ENCODE peak calls at places on chromosomes 4 and X, in ten cellular contexts. One of them, this sample, is unnamed.

GRCh38 chr4:25814323-25814722 is 48.5 kb downstream of the SEL1L3 start:
- DNase-seq in HL-60: no peak
- DNase-seq in mammary epithelial cell: peak; percentile 49
- DNase-seq in H1: no peak
- DNase-seq in AG04450: no peak
- DNase-seq in psoas muscle: peak; percentile 57
- DNase-seq in thyroid gland: no peak
- DNase-seq in prostate gland: peak; percentile 20
- DNase-seq in astrocyte of the spinal cord: peak; percentile 72
- DNase-seq in left lung: peak; percentile 59
- DNase-seq in this sample: no peak

GRCh38 chr4:183142566-183143545 is 43.8 kb downstream of the WWC2 start:
- DNase-seq in HL-60: no peak
- DNase-seq in mammary epithelial cell: peak; percentile 78
- DNase-seq in H1: no peak
- DNase-seq in AG04450: no peak
- DNase-seq in psoas muscle: peak; percentile 67
- DNase-seq in thyroid gland: peak; percentile 70
- DNase-seq in prostate gland: peak; percentile 36
- DNase-seq in astrocyte of the spinal cord: peak; percentile 55
- DNase-seq in left lung: peak; percentile 41
- DNase-seq in this sample: no peak

GRCh38 chr4:41174444-41174843 is 39.9 kb downstream of the APBB2 start:
- DNase-seq in HL-60: no peak
- DNase-seq in mammary epithelial cell: peak; percentile 51
- DNase-seq in H1: no peak
- DNase-seq in AG04450: no peak
- DNase-seq in psoas muscle: no peak
- DNase-seq in thyroid gland: no peak
- DNase-seq in prostate gland: no peak
- DNase-seq in astrocyte of the spinal cord: no peak
- DNase-seq in left lung: no peak
- DNase-seq in this sample: no peak

GRCh38 chrX:39012561-39013209 is 211.4 kb downstream of the MID1IP1 start:
- DNase-seq in HL-60: no peak
- DNase-seq in mammary epithelial cell: no peak
- DNase-seq in H1: no peak
- DNase-seq in AG04450: no peak
- DNase-seq in psoas muscle: no peak
- DNase-seq in thyroid gland: no peak
- DNase-seq in prostate gland: no peak
- DNase-seq in astrocyte of the spinal cord: no peak
- DNase-seq in left lung: no peak
- DNase-seq in this sample: peak; percentile 7

GRCh38 chr4:152512483-152512882 is 23.4 kb downstream of the FBXW7 start:
- DNase-seq in HL-60: no peak
- DNase-seq in mammary epithelial cell: no peak
- DNase-seq in H1: no peak
- DNase-seq in AG04450: no peak
- DNase-seq in psoas muscle: no peak
- DNase-seq in thyroid gland: no peak
- DNase-seq in prostate gland: no peak
- DNase-seq in astrocyte of the spinal cord: no peak
- DNase-seq in left lung: no peak
- DNase-seq in this sample: no peak

GRCh38 chr4:182015893-182016292 is 227.3 kb upstream of the TENM3 start:
- DNase-seq in HL-60: no peak
- DNase-seq in mammary epithelial cell: peak; percentile 37
- DNase-seq in H1: no peak
- DNase-seq in AG04450: no peak
- DNase-seq in psoas muscle: no peak
- DNase-seq in thyroid gland: no peak
- DNase-seq in prostate gland: no peak
- DNase-seq in astrocyte of the spinal cord: peak; percentile 43
- DNase-seq in left lung: no peak
- DNase-seq in this sample: no peak

GRCh38 chr4:20883231-20883630 is 183.0 kb downstream of the PACRGL start:
- DNase-seq in HL-60: no peak
- DNase-seq in mammary epithelial cell: no peak
- DNase-seq in H1: no peak
- DNase-seq in AG04450: no peak
- DNase-seq in psoas muscle: no peak
- DNase-seq in thyroid gland: no peak
- DNase-seq in prostate gland: no peak
- DNase-seq in astrocyte of the spinal cord: no peak
- DNase-seq in left lung: no peak
- DNase-seq in this sample: peak; percentile 32

GRCh38 chrX:119755981-119756533 is 2.3 kb upstream of the SOWAHD start:
- DNase-seq in HL-60: peak; percentile 87
- DNase-seq in mammary epithelial cell: no peak
- DNase-seq in H1: no peak
- DNase-seq in AG04450: peak; percentile 29
- DNase-seq in psoas muscle: no peak
- DNase-seq in thyroid gland: no peak
- DNase-seq in prostate gland: no peak
- DNase-seq in astrocyte of the spinal cord: no peak
- DNase-seq in left lung: peak; percentile 34
- DNase-seq in this sample: no peak

GRCh38 chr4:185134176-185134869 is 8.7 kb upstream of the SLC25A4 start:
- DNase-seq in HL-60: peak; percentile 18
- DNase-seq in mammary epithelial cell: peak; percentile 35
- DNase-seq in H1: no peak
- DNase-seq in AG04450: peak; percentile 30
- DNase-seq in psoas muscle: no peak
- DNase-seq in thyroid gland: no peak
- DNase-seq in prostate gland: peak; percentile 28
- DNase-seq in astrocyte of the spinal cord: peak; percentile 63
- DNase-seq in left lung: no peak
- DNase-seq in this sample: no peak

GRCh38 chr4:55297346-55297745 is 48.7 kb upstream of the SRD5A3 start:
- DNase-seq in HL-60: no peak
- DNase-seq in mammary epithelial cell: peak; percentile 57
- DNase-seq in H1: no peak
- DNase-seq in AG04450: no peak
- DNase-seq in psoas muscle: no peak
- DNase-seq in thyroid gland: no peak
- DNase-seq in prostate gland: no peak
- DNase-seq in astrocyte of the spinal cord: peak; percentile 31
- DNase-seq in left lung: no peak
- DNase-seq in this sample: no peak

GRCh38 chr4:174012135-174012923 is 271.1 kb downstream of the FBXO8 start:
- DNase-seq in HL-60: no peak
- DNase-seq in mammary epithelial cell: no peak
- DNase-seq in H1: no peak
- DNase-seq in AG04450: no peak
- DNase-seq in psoas muscle: no peak
- DNase-seq in thyroid gland: no peak
- DNase-seq in prostate gland: no peak
- DNase-seq in astrocyte of the spinal cord: no peak
- DNase-seq in left lung: no peak
- DNase-seq in this sample: no peak

DNA sequence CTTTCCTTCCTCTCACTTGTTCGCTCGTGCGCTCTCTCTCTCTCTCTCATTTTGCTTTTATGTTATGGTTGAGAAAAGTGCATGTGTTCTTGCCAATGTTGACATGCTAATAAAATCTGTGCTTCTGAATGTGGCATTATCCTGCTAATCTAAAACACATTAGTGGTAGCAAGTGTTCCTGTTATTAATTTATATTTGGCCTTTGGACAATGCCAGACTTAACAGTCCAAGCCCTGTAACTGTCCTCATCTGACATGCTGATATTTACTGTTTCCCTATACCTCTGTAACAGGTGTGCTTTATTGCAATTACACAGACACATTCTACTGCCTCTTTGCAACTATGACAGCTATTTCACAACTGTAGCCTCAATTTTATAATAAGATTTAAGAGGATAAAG is 2.7 kb downstream of the PPARGC1A start:
- DNase-seq in HL-60: no peak
- DNase-seq in mammary epithelial cell: no peak
- DNase-seq in H1: no peak
- DNase-seq in AG04450: no peak
- DNase-seq in psoas muscle: no peak
- DNase-seq in thyroid gland: no peak
- DNase-seq in prostate gland: no peak
- DNase-seq in astrocyte of the spinal cord: no peak
- DNase-seq in left lung: no peak
- DNase-seq in this sample: no peak
- H3K4me3 ChIP-seq in HL-60: no peak overlapping the region
- H3K4me3 ChIP-seq in mammary epithelial cell: no peak overlapping the region
- H3K4me3 ChIP-seq in H1: no peak overlapping the region
- H3K4me3 ChIP-seq in AG04450: no peak overlapping the region
- H3K4me3 ChIP-seq in psoas muscle: peak overlapping the region; percentile 76
- H3K4me3 ChIP-seq in thyroid gland: no peak overlapping the region
- H3K4me3 ChIP-seq in prostate gland: no peak overlapping the region
- H3K4me3 ChIP-seq in astrocyte of the spinal cord: no peak overlapping the region
- H3K4me3 ChIP-seq in left lung: no peak overlapping the region
- H3K4me3 ChIP-seq in this sample: no peak overlapping the region

DNA sequence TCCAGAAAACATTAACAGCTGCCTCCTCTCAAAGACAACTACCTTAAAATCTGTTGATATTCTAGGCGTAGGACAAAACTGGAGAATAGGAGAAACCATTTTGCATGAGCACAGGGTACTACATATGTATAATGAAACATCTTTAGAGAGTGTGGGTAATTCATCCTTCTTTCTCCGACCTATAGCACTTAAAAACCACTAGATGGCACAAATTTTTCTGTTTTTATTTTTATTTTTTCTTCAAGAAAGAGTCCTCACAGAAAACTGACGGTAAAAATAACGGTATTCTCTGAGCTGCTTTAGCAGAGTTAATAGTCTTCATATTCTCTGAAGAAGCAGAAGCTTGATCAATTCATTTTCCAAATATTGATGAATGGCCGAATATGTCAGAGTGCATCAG is 14.6 kb downstream of the SMIM31 start:
- DNase-seq in HL-60: no peak
- DNase-seq in mammary epithelial cell: no peak
- DNase-seq in H1: no peak
- DNase-seq in AG04450: no peak
- DNase-seq in psoas muscle: no peak
- DNase-seq in thyroid gland: no peak
- DNase-seq in prostate gland: no peak
- DNase-seq in astrocyte of the spinal cord: peak; percentile 16
- DNase-seq in left lung: no peak
- DNase-seq in this sample: no peak
- TF ChIP-seq CTCF in HL-60: peak; percentile 1
- TF ChIP-seq CTCF in mammary epithelial cell: peak; percentile 35
- TF ChIP-seq CTCF in H1: peak; percentile 10
- TF ChIP-seq CTCF in AG04450: peak; percentile 32
- TF ChIP-seq CTCF in psoas muscle: no peak
- TF ChIP-seq CTCF in thyroid gland: no peak
- TF ChIP-seq CTCF in prostate gland: no peak
- TF ChIP-seq CTCF in astrocyte of the spinal cord: peak; percentile 52
- TF ChIP-seq CTCF in left lung: no peak
- TF ChIP-seq CTCF in this sample: peak; percentile 33

GRCh38 chrX:53071604-53072417 is 10.4 kb upstream of the TSPYL2 start:
- DNase-seq in HL-60: peak; percentile 67
- DNase-seq in mammary epithelial cell: peak; percentile 64
- DNase-seq in H1: no peak
- DNase-seq in AG04450: no peak
- DNase-seq in psoas muscle: peak; percentile 87
- DNase-seq in thyroid gland: peak; percentile 82
- DNase-seq in prostate gland: peak; percentile 74
- DNase-seq in astrocyte of the spinal cord: peak; percentile 52
- DNase-seq in left lung: no peak
- DNase-seq in this sample: peak; percentile 63
- H3K4me3 ChIP-seq in HL-60: peak overlapping the region; percentile 60
- H3K4me3 ChIP-seq in mammary epithelial cell: peak overlapping the region; percentile 36
- H3K4me3 ChIP-seq in H1: peak overlapping the region; percentile 44
- H3K4me3 ChIP-seq in AG04450: peak overlapping the region; percentile 22
- H3K4me3 ChIP-seq in psoas muscle: peak overlapping the region; percentile 38
- H3K4me3 ChIP-seq in thyroid gland: no peak overlapping the region
- H3K4me3 ChIP-seq in prostate gland: peak overlapping the region; percentile 16
- H3K4me3 ChIP-seq in astrocyte of the spinal cord: peak overlapping the region; percentile 14
- H3K4me3 ChIP-seq in left lung: peak overlapping the region; percentile 31
- H3K4me3 ChIP-seq in this sample: peak overlapping the region; percentile 52

DNA sequence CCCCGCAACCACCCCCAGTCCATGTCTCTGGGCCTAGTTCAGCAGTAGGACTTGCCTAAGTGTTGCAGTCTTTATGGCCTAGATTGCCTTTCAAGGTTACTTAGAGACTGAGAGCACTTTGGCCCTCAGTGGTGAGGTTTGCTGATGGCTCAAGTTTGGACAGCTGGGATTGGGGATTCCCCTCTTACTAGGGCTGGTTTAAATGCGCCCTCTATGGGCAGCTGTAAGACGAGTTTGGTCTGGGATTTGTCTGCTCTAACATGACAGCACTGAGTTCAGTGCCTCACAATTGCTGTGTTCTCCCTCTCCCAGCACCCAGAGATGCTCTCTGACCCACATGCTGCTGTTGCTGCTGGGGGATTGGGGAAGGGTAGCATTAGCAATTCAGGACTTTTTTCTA is 23.1 kb downstream of the DACH2 start:
- DNase-seq in HL-60: peak; percentile 11
- DNase-seq in mammary epithelial cell: peak; percentile 51
- DNase-seq in H1: peak; percentile 23
- DNase-seq in AG04450: no peak
- DNase-seq in psoas muscle: no peak
- DNase-seq in thyroid gland: peak; percentile 16
- DNase-seq in prostate gland: no peak
- DNase-seq in astrocyte of the spinal cord: peak; percentile 4
- DNase-seq in left lung: no peak
- DNase-seq in this sample: no peak
- TF ChIP-seq CTCF in HL-60: peak; percentile 6
- TF ChIP-seq CTCF in mammary epithelial cell: peak; percentile 52
- TF ChIP-seq CTCF in H1: peak; percentile 59
- TF ChIP-seq CTCF in AG04450: peak; percentile 56
- TF ChIP-seq CTCF in psoas muscle: peak; percentile 28
- TF ChIP-seq CTCF in thyroid gland: no peak
- TF ChIP-seq CTCF in prostate gland: no peak
- TF ChIP-seq CTCF in astrocyte of the spinal cord: peak; percentile 27
- TF ChIP-seq CTCF in left lung: no peak
- TF ChIP-seq CTCF in this sample: peak; percentile 66

GRCh38 chr4:155952546-155952945 is 1.1 kb downstream of the CTSO start:
- DNase-seq in HL-60: no peak
- DNase-seq in mammary epithelial cell: no peak
- DNase-seq in H1: no peak
- DNase-seq in AG04450: no peak
- DNase-seq in psoas muscle: no peak
- DNase-seq in thyroid gland: no peak
- DNase-seq in prostate gland: no peak
- DNase-seq in astrocyte of the spinal cord: peak; percentile 50
- DNase-seq in left lung: no peak
- DNase-seq in this sample: no peak
- H3K4me3 ChIP-seq in HL-60: no peak overlapping the region
- H3K4me3 ChIP-seq in mammary epithelial cell: no peak overlapping the region
- H3K4me3 ChIP-seq in H1: no peak overlapping the region
- H3K4me3 ChIP-seq in AG04450: peak overlapping the region; percentile 27
- H3K4me3 ChIP-seq in psoas muscle: peak overlapping the region; percentile 82
- H3K4me3 ChIP-seq in thyroid gland: no peak overlapping the region
- H3K4me3 ChIP-seq in prostate gland: peak overlapping the region; percentile 92
- H3K4me3 ChIP-seq in astrocyte of the spinal cord: peak overlapping the region; percentile 70
- H3K4me3 ChIP-seq in left lung: peak overlapping the region; percentile 54
- H3K4me3 ChIP-seq in this sample: no peak overlapping the region

DNA sequence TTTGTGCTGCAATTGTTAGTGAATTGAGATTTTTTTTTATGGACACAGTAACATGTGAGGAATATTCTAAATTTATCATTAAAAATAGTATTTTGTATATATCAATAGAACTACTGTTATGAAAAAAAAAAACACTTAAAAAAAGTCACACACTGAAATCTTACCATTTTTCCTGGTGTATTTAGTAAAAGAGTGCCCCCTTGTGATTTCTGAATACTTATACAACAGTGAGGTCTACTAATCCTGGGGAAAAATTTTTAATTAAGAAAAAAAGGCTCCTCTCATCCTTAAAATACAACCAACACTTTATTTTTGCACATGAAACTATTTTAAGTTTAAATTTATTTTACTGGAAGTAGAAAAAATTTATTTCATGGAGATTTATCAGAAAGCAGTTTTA is 56.4 kb upstream of the SPOCK3 start:
- DNase-seq in HL-60: no peak
- DNase-seq in mammary epithelial cell: peak; percentile 1
- DNase-seq in H1: no peak
- DNase-seq in AG04450: no peak
- DNase-seq in psoas muscle: no peak
- DNase-seq in thyroid gland: no peak
- DNase-seq in prostate gland: no peak
- DNase-seq in astrocyte of the spinal cord: peak; percentile 35
- DNase-seq in left lung: no peak
- DNase-seq in this sample: no peak
- TF ChIP-seq CTCF in HL-60: no peak
- TF ChIP-seq CTCF in mammary epithelial cell: peak; percentile 27
- TF ChIP-seq CTCF in H1: peak; percentile 20
- TF ChIP-seq CTCF in AG04450: no peak
- TF ChIP-seq CTCF in psoas muscle: peak; percentile 30
- TF ChIP-seq CTCF in thyroid gland: no peak
- TF ChIP-seq CTCF in prostate gland: peak; percentile 36
- TF ChIP-seq CTCF in astrocyte of the spinal cord: peak; percentile 30
- TF ChIP-seq CTCF in left lung: no peak
- TF ChIP-seq CTCF in this sample: peak; percentile 34

This sample was measured in LNCaP clone FGC.